ENCODE peak calls at places on chromosomes 12 and 14, in four cellular contexts. One of them, this sample, is unnamed.
A peak's percentile ranks its signal among the peaks of the same experiment; 100 is the strongest.

GRCh38 chr12:67764946-67765619 is 116.5 kb downstream of the DYRK2 start:
- DNase-seq in cardiac fibroblast: no peak
- DNase-seq in activated naive CD4-positive, alpha-beta T cell treated with anti-CD3 and anti-CD28 coated beads for 36 hours: no peak
- DNase-seq in stimulated activated CD8-positive, alpha-beta memory T cell treated with anti-CD3 and anti-CD28 coated beads, Interleukin-15, amount 100 ng/mL, for 1 hour: no peak
- DNase-seq in this sample: no peak

GRCh38 chr12:91937033-91937432 is 208.6 kb downstream of the BTG1 start:
- DNase-seq in cardiac fibroblast: no peak
- DNase-seq in activated naive CD4-positive, alpha-beta T cell treated with anti-CD3 and anti-CD28 coated beads for 36 hours: no peak
- DNase-seq in stimulated activated CD8-positive, alpha-beta memory T cell treated with anti-CD3 and anti-CD28 coated beads, Interleukin-15, amount 100 ng/mL, for 1 hour: no peak
- DNase-seq in this sample: no peak

GRCh38 chr12:34033628-34034296 is 11.5 kb downstream of the ALG10 start:
- DNase-seq in cardiac fibroblast: peak; percentile 70
- DNase-seq in activated naive CD4-positive, alpha-beta T cell treated with anti-CD3 and anti-CD28 coated beads for 36 hours: no peak
- DNase-seq in stimulated activated CD8-positive, alpha-beta memory T cell treated with anti-CD3 and anti-CD28 coated beads, Interleukin-15, amount 100 ng/mL, for 1 hour: no peak
- DNase-seq in this sample: no peak

GRCh38 chr12:104877107-104877705 is 80.9 kb downstream of the SLC41A2 start:
- DNase-seq in cardiac fibroblast: peak; percentile 67
- DNase-seq in activated naive CD4-positive, alpha-beta T cell treated with anti-CD3 and anti-CD28 coated beads for 36 hours: peak; percentile 59
- DNase-seq in stimulated activated CD8-positive, alpha-beta memory T cell treated with anti-CD3 and anti-CD28 coated beads, Interleukin-15, amount 100 ng/mL, for 1 hour: peak; percentile 4
- DNase-seq in this sample: peak; percentile 40

GRCh38 chr14:68924392-68925158 is 54.5 kb downstream of the ACTN1 start:
- DNase-seq in cardiac fibroblast: no peak
- DNase-seq in activated naive CD4-positive, alpha-beta T cell treated with anti-CD3 and anti-CD28 coated beads for 36 hours: peak; percentile 48
- DNase-seq in stimulated activated CD8-positive, alpha-beta memory T cell treated with anti-CD3 and anti-CD28 coated beads, Interleukin-15, amount 100 ng/mL, for 1 hour: no peak
- DNase-seq in this sample: no peak

GRCh38 chr12:47021298-47021697 is 58.1 kb upstream of the PCED1B start:
- DNase-seq in cardiac fibroblast: peak; percentile 95
- DNase-seq in activated naive CD4-positive, alpha-beta T cell treated with anti-CD3 and anti-CD28 coated beads for 36 hours: no peak
- DNase-seq in stimulated activated CD8-positive, alpha-beta memory T cell treated with anti-CD3 and anti-CD28 coated beads, Interleukin-15, amount 100 ng/mL, for 1 hour: no peak
- DNase-seq in this sample: no peak

GRCh38 chr12:105100207-105100985 is 7.1 kb upstream of the WASHC4 start:
- DNase-seq in cardiac fibroblast: peak; percentile 78
- DNase-seq in activated naive CD4-positive, alpha-beta T cell treated with anti-CD3 and anti-CD28 coated beads for 36 hours: no peak
- DNase-seq in stimulated activated CD8-positive, alpha-beta memory T cell treated with anti-CD3 and anti-CD28 coated beads, Interleukin-15, amount 100 ng/mL, for 1 hour: no peak
- DNase-seq in this sample: no peak

GRCh38 chr12:65430571-65431306 is 152.3 kb downstream of the MSRB3 start:
- DNase-seq in cardiac fibroblast: peak; percentile 93
- DNase-seq in activated naive CD4-positive, alpha-beta T cell treated with anti-CD3 and anti-CD28 coated beads for 36 hours: no peak
- DNase-seq in stimulated activated CD8-positive, alpha-beta memory T cell treated with anti-CD3 and anti-CD28 coated beads, Interleukin-15, amount 100 ng/mL, for 1 hour: no peak
- DNase-seq in this sample: no peak

GRCh38 chr12:5000204-5000603 is 43.5 kb upstream of the KCNA5 start:
- DNase-seq in cardiac fibroblast: no peak
- DNase-seq in activated naive CD4-positive, alpha-beta T cell treated with anti-CD3 and anti-CD28 coated beads for 36 hours: no peak
- DNase-seq in stimulated activated CD8-positive, alpha-beta memory T cell treated with anti-CD3 and anti-CD28 coated beads, Interleukin-15, amount 100 ng/mL, for 1 hour: no peak
- DNase-seq in this sample: no peak

This sample was measured in activated CD4-positive, alpha-beta memory T cell treated with anti-CD3 and anti-CD28 coated beads for 36 hours.